ENCODE peak calls at places on chromosomes 13 and 19, in four cellular contexts. One of them, this sample, is unnamed.

GRCh38 chr19:34310494-34310981 is 54.5 kb upstream of the GPI start:
- ATAC-seq in activated T-cell treated with anti-CD3 and anti-CD28 coated beads, Interleukin-2, amount 50 U/mL, for 72 hours: peak
- ATAC-seq in activated CD4-positive, alpha-beta T cell treated with anti-CD3 and anti-CD28 coated beads for 36 hours: peak
- ATAC-seq in left ventricle myocardium superior: peak
- ATAC-seq in this sample: no peak

GRCh38 chr13:26229080-26229615 is 7.0 kb upstream of the RNF6 start:
- ATAC-seq in activated T-cell treated with anti-CD3 and anti-CD28 coated beads, Interleukin-2, amount 50 U/mL, for 72 hours: no peak
- ATAC-seq in activated CD4-positive, alpha-beta T cell treated with anti-CD3 and anti-CD28 coated beads for 36 hours: no peak
- ATAC-seq in left ventricle myocardium superior: no peak
- ATAC-seq in this sample: no peak

GRCh38 chr19:57239982-57240310 is 486 bp upstream of the ZNF805 start:
- ATAC-seq in activated T-cell treated with anti-CD3 and anti-CD28 coated beads, Interleukin-2, amount 50 U/mL, for 72 hours: no peak
- ATAC-seq in activated CD4-positive, alpha-beta T cell treated with anti-CD3 and anti-CD28 coated beads for 36 hours: no peak
- ATAC-seq in left ventricle myocardium superior: no peak
- ATAC-seq in this sample: no peak

GRCh38 chr19:46602392-46603194 is 1.5 kb downstream of the CALM3 start:
- ATAC-seq in activated T-cell treated with anti-CD3 and anti-CD28 coated beads, Interleukin-2, amount 50 U/mL, for 72 hours: peak
- ATAC-seq in activated CD4-positive, alpha-beta T cell treated with anti-CD3 and anti-CD28 coated beads for 36 hours: peak
- ATAC-seq in left ventricle myocardium superior: no peak
- ATAC-seq in this sample: no peak

GRCh38 chr19:378706-379105 is 30.2 kb downstream of the C2CD4C start:
- ATAC-seq in activated T-cell treated with anti-CD3 and anti-CD28 coated beads, Interleukin-2, amount 50 U/mL, for 72 hours: no peak
- ATAC-seq in activated CD4-positive, alpha-beta T cell treated with anti-CD3 and anti-CD28 coated beads for 36 hours: no peak
- ATAC-seq in left ventricle myocardium superior: no peak
- ATAC-seq in this sample: no peak

GRCh38 chr13:106083620-106084350 is 451.7 kb downstream of the EFNB2 start:
- ATAC-seq in activated T-cell treated with anti-CD3 and anti-CD28 coated beads, Interleukin-2, amount 50 U/mL, for 72 hours: peak
- ATAC-seq in activated CD4-positive, alpha-beta T cell treated with anti-CD3 and anti-CD28 coated beads for 36 hours: peak
- ATAC-seq in left ventricle myocardium superior: no peak
- ATAC-seq in this sample: peak

GRCh38 chr19:34711890-34712289 is 22.2 kb upstream of the ZNF181 start:
- ATAC-seq in activated T-cell treated with anti-CD3 and anti-CD28 coated beads, Interleukin-2, amount 50 U/mL, for 72 hours: no peak
- ATAC-seq in activated CD4-positive, alpha-beta T cell treated with anti-CD3 and anti-CD28 coated beads for 36 hours: no peak
- ATAC-seq in left ventricle myocardium superior: no peak
- ATAC-seq in this sample: no peak

GRCh38 chr13:108947551-108948030 is 318.2 kb downstream of the MYO16 start:
- ATAC-seq in activated T-cell treated with anti-CD3 and anti-CD28 coated beads, Interleukin-2, amount 50 U/mL, for 72 hours: no peak
- ATAC-seq in activated CD4-positive, alpha-beta T cell treated with anti-CD3 and anti-CD28 coated beads for 36 hours: no peak
- ATAC-seq in left ventricle myocardium superior: peak
- ATAC-seq in this sample: no peak

GRCh38 chr13:75494491-75494890 is 12.5 kb upstream of the TBC1D4 start:
- ATAC-seq in activated T-cell treated with anti-CD3 and anti-CD28 coated beads, Interleukin-2, amount 50 U/mL, for 72 hours: no peak
- ATAC-seq in activated CD4-positive, alpha-beta T cell treated with anti-CD3 and anti-CD28 coated beads for 36 hours: no peak
- ATAC-seq in left ventricle myocardium superior: no peak
- ATAC-seq in this sample: no peak

GRCh38 chr13:30978981-30979956 is 46.8 kb downstream of the TEX26 start:
- ATAC-seq in activated T-cell treated with anti-CD3 and anti-CD28 coated beads, Interleukin-2, amount 50 U/mL, for 72 hours: peak
- ATAC-seq in activated CD4-positive, alpha-beta T cell treated with anti-CD3 and anti-CD28 coated beads for 36 hours: no peak
- ATAC-seq in left ventricle myocardium superior: peak
- ATAC-seq in this sample: peak

GRCh38 chr13:94950303-94950702 is 238.0 kb upstream of the SOX21 start:
- ATAC-seq in activated T-cell treated with anti-CD3 and anti-CD28 coated beads, Interleukin-2, amount 50 U/mL, for 72 hours: no peak
- ATAC-seq in activated CD4-positive, alpha-beta T cell treated with anti-CD3 and anti-CD28 coated beads for 36 hours: no peak
- ATAC-seq in left ventricle myocardium superior: no peak
- ATAC-seq in this sample: no peak

GRCh38 chr13:47853236-47853635 is 147.8 kb downstream of the SUCLA2 start:
- ATAC-seq in activated T-cell treated with anti-CD3 and anti-CD28 coated beads, Interleukin-2, amount 50 U/mL, for 72 hours: no peak
- ATAC-seq in activated CD4-positive, alpha-beta T cell treated with anti-CD3 and anti-CD28 coated beads for 36 hours: no peak
- ATAC-seq in left ventricle myocardium superior: no peak
- ATAC-seq in this sample: no peak

GRCh38 chr13:21232196-21232595 is 55.7 kb downstream of the MRPL57 start:
- ATAC-seq in activated T-cell treated with anti-CD3 and anti-CD28 coated beads, Interleukin-2, amount 50 U/mL, for 72 hours: peak
- ATAC-seq in activated CD4-positive, alpha-beta T cell treated with anti-CD3 and anti-CD28 coated beads for 36 hours: peak
- ATAC-seq in left ventricle myocardium superior: peak
- ATAC-seq in this sample: peak

GRCh38 chr19:50657672-50658437 is 8.6 kb downstream of the C19orf81 start:
- ATAC-seq in activated T-cell treated with anti-CD3 and anti-CD28 coated beads, Interleukin-2, amount 50 U/mL, for 72 hours: peak
- ATAC-seq in activated CD4-positive, alpha-beta T cell treated with anti-CD3 and anti-CD28 coated beads for 36 hours: peak
- ATAC-seq in left ventricle myocardium superior: peak
- ATAC-seq in this sample: peak

GRCh38 chr13:110646442-110647364 is 31.4 kb downstream of the NAXD start:
- ATAC-seq in activated T-cell treated with anti-CD3 and anti-CD28 coated beads, Interleukin-2, amount 50 U/mL, for 72 hours: no peak
- ATAC-seq in activated CD4-positive, alpha-beta T cell treated with anti-CD3 and anti-CD28 coated beads for 36 hours: no peak
- ATAC-seq in left ventricle myocardium superior: no peak
- ATAC-seq in this sample: peak

GRCh38 chr13:34129422-34129821 is 311.5 kb downstream of the RFC3 start:
- ATAC-seq in activated T-cell treated with anti-CD3 and anti-CD28 coated beads, Interleukin-2, amount 50 U/mL, for 72 hours: no peak
- ATAC-seq in activated CD4-positive, alpha-beta T cell treated with anti-CD3 and anti-CD28 coated beads for 36 hours: no peak
- ATAC-seq in left ventricle myocardium superior: no peak
- ATAC-seq in this sample: no peak

GRCh38 chr13:76316998-76317527 is 569.1 kb downstream of the KCTD12 start:
- ATAC-seq in activated T-cell treated with anti-CD3 and anti-CD28 coated beads, Interleukin-2, amount 50 U/mL, for 72 hours: no peak
- ATAC-seq in activated CD4-positive, alpha-beta T cell treated with anti-CD3 and anti-CD28 coated beads for 36 hours: no peak
- ATAC-seq in left ventricle myocardium superior: no peak
- ATAC-seq in this sample: no peak

GRCh38 chr19:53908106-53908932 is 759 bp upstream of the CACNG7 start:
- ATAC-seq in activated T-cell treated with anti-CD3 and anti-CD28 coated beads, Interleukin-2, amount 50 U/mL, for 72 hours: peak
- ATAC-seq in activated CD4-positive, alpha-beta T cell treated with anti-CD3 and anti-CD28 coated beads for 36 hours: peak
- ATAC-seq in left ventricle myocardium superior: peak
- ATAC-seq in this sample: peak

GRCh38 chr19:4977299-4978174 is 8.6 kb downstream of the KDM4B start:
- ATAC-seq in activated T-cell treated with anti-CD3 and anti-CD28 coated beads, Interleukin-2, amount 50 U/mL, for 72 hours: no peak
- ATAC-seq in activated CD4-positive, alpha-beta T cell treated with anti-CD3 and anti-CD28 coated beads for 36 hours: no peak
- ATAC-seq in left ventricle myocardium superior: peak
- ATAC-seq in this sample: no peak

GRCh38 chr13:51797664-51798488 is 6.1 kb downstream of the DHRS12 start:
- ATAC-seq in activated T-cell treated with anti-CD3 and anti-CD28 coated beads, Interleukin-2, amount 50 U/mL, for 72 hours: peak
- ATAC-seq in activated CD4-positive, alpha-beta T cell treated with anti-CD3 and anti-CD28 coated beads for 36 hours: peak
- ATAC-seq in left ventricle myocardium superior: no peak
- ATAC-seq in this sample: peak

GRCh38 chr13:77907653-77908341 is 10.8 kb downstream of the EDNRB start:
- ATAC-seq in activated T-cell treated with anti-CD3 and anti-CD28 coated beads, Interleukin-2, amount 50 U/mL, for 72 hours: no peak
- ATAC-seq in activated CD4-positive, alpha-beta T cell treated with anti-CD3 and anti-CD28 coated beads for 36 hours: no peak
- ATAC-seq in left ventricle myocardium superior: peak
- ATAC-seq in this sample: no peak

GRCh38 chr13:41919741-41920487 is 41.0 kb downstream of the VWA8 start:
- ATAC-seq in activated T-cell treated with anti-CD3 and anti-CD28 coated beads, Interleukin-2, amount 50 U/mL, for 72 hours: no peak
- ATAC-seq in activated CD4-positive, alpha-beta T cell treated with anti-CD3 and anti-CD28 coated beads for 36 hours: no peak
- ATAC-seq in left ventricle myocardium superior: peak
- ATAC-seq in this sample: peak

GRCh38 chr13:51821666-51822065 is 17.7 kb upstream of the DHRS12 start:
- ATAC-seq in activated T-cell treated with anti-CD3 and anti-CD28 coated beads, Interleukin-2, amount 50 U/mL, for 72 hours: peak
- ATAC-seq in activated CD4-positive, alpha-beta T cell treated with anti-CD3 and anti-CD28 coated beads for 36 hours: no peak
- ATAC-seq in left ventricle myocardium superior: no peak
- ATAC-seq in this sample: no peak

GRCh38 chr13:36124236-36124822 is 6.9 kb downstream of the DCLK1 start:
- ATAC-seq in activated T-cell treated with anti-CD3 and anti-CD28 coated beads, Interleukin-2, amount 50 U/mL, for 72 hours: no peak
- ATAC-seq in activated CD4-positive, alpha-beta T cell treated with anti-CD3 and anti-CD28 coated beads for 36 hours: no peak
- ATAC-seq in left ventricle myocardium superior: peak
- ATAC-seq in this sample: no peak

GRCh38 chr13:91144054-91144453 is 203.4 kb upstream of the MIR17HG start:
- ATAC-seq in activated T-cell treated with anti-CD3 and anti-CD28 coated beads, Interleukin-2, amount 50 U/mL, for 72 hours: no peak
- ATAC-seq in activated CD4-positive, alpha-beta T cell treated with anti-CD3 and anti-CD28 coated beads for 36 hours: no peak
- ATAC-seq in left ventricle myocardium superior: peak
- ATAC-seq in this sample: no peak

GRCh38 chr13:45398862-45399261 is 19.3 kb downstream of the SLC25A30 start:
- ATAC-seq in activated T-cell treated with anti-CD3 and anti-CD28 coated beads, Interleukin-2, amount 50 U/mL, for 72 hours: peak
- ATAC-seq in activated CD4-positive, alpha-beta T cell treated with anti-CD3 and anti-CD28 coated beads for 36 hours: peak
- ATAC-seq in left ventricle myocardium superior: no peak
- ATAC-seq in this sample: no peak

GRCh38 chr19:18433735-18434398 is 4.1 kb downstream of the ISYNA1 start:
- ATAC-seq in activated T-cell treated with anti-CD3 and anti-CD28 coated beads, Interleukin-2, amount 50 U/mL, for 72 hours: no peak
- ATAC-seq in activated CD4-positive, alpha-beta T cell treated with anti-CD3 and anti-CD28 coated beads for 36 hours: no peak
- ATAC-seq in left ventricle myocardium superior: no peak
- ATAC-seq in this sample: no peak

GRCh38 chr19:30082168-30082567 is 140.1 kb downstream of the URI1 start:
- ATAC-seq in activated T-cell treated with anti-CD3 and anti-CD28 coated beads, Interleukin-2, amount 50 U/mL, for 72 hours: no peak
- ATAC-seq in activated CD4-positive, alpha-beta T cell treated with anti-CD3 and anti-CD28 coated beads for 36 hours: no peak
- ATAC-seq in left ventricle myocardium superior: no peak
- ATAC-seq in this sample: no peak

GRCh38 chr13:41402695-41403511 is 54.4 kb upstream of the RGCC start:
- ATAC-seq in activated T-cell treated with anti-CD3 and anti-CD28 coated beads, Interleukin-2, amount 50 U/mL, for 72 hours: peak
- ATAC-seq in activated CD4-positive, alpha-beta T cell treated with anti-CD3 and anti-CD28 coated beads for 36 hours: peak
- ATAC-seq in left ventricle myocardium superior: no peak
- ATAC-seq in this sample: peak

GRCh38 chr13:30016398-30016797 is 166.0 kb upstream of the UBL3 start:
- ATAC-seq in activated T-cell treated with anti-CD3 and anti-CD28 coated beads, Interleukin-2, amount 50 U/mL, for 72 hours: no peak
- ATAC-seq in activated CD4-positive, alpha-beta T cell treated with anti-CD3 and anti-CD28 coated beads for 36 hours: no peak
- ATAC-seq in left ventricle myocardium superior: peak
- ATAC-seq in this sample: no peak

GRCh38 chr13:113417836-113418721 is 35.2 kb downstream of the ADPRHL1 start:
- ATAC-seq in activated T-cell treated with anti-CD3 and anti-CD28 coated beads, Interleukin-2, amount 50 U/mL, for 72 hours: no peak
- ATAC-seq in activated CD4-positive, alpha-beta T cell treated with anti-CD3 and anti-CD28 coated beads for 36 hours: no peak
- ATAC-seq in left ventricle myocardium superior: no peak
- ATAC-seq in this sample: no peak

GRCh38 chr13:53408847-53409568 is 380.4 kb downstream of the OLFM4 start:
- ATAC-seq in activated T-cell treated with anti-CD3 and anti-CD28 coated beads, Interleukin-2, amount 50 U/mL, for 72 hours: no peak
- ATAC-seq in activated CD4-positive, alpha-beta T cell treated with anti-CD3 and anti-CD28 coated beads for 36 hours: no peak
- ATAC-seq in left ventricle myocardium superior: no peak
- ATAC-seq in this sample: no peak

GRCh38 chr19:15199652-15200574 is 882 bp downstream of the NOTCH3 start:
- ATAC-seq in activated T-cell treated with anti-CD3 and anti-CD28 coated beads, Interleukin-2, amount 50 U/mL, for 72 hours: no peak
- ATAC-seq in activated CD4-positive, alpha-beta T cell treated with anti-CD3 and anti-CD28 coated beads for 36 hours: no peak
- ATAC-seq in left ventricle myocardium superior: peak
- ATAC-seq in this sample: peak

GRCh38 chr19:15859187-15859586 is 38.7 kb downstream of the CYP4F2 start:
- ATAC-seq in activated T-cell treated with anti-CD3 and anti-CD28 coated beads, Interleukin-2, amount 50 U/mL, for 72 hours: no peak
- ATAC-seq in activated CD4-positive, alpha-beta T cell treated with anti-CD3 and anti-CD28 coated beads for 36 hours: no peak
- ATAC-seq in left ventricle myocardium superior: no peak
- ATAC-seq in this sample: no peak

GRCh38 chr19:38028913-38029565 is 122.0 kb downstream of the SIPA1L3 start:
- ATAC-seq in activated T-cell treated with anti-CD3 and anti-CD28 coated beads, Interleukin-2, amount 50 U/mL, for 72 hours: no peak
- ATAC-seq in activated CD4-positive, alpha-beta T cell treated with anti-CD3 and anti-CD28 coated beads for 36 hours: no peak
- ATAC-seq in left ventricle myocardium superior: no peak
- ATAC-seq in this sample: no peak

GRCh38 chr13:74278901-74279300 is 144.7 kb upstream of the KLF12 start:
- ATAC-seq in activated T-cell treated with anti-CD3 and anti-CD28 coated beads, Interleukin-2, amount 50 U/mL, for 72 hours: no peak
- ATAC-seq in activated CD4-positive, alpha-beta T cell treated with anti-CD3 and anti-CD28 coated beads for 36 hours: no peak
- ATAC-seq in left ventricle myocardium superior: no peak
- ATAC-seq in this sample: no peak